ENCODE peak calls at places on chromosomes 7 and 10, in eight cellular contexts. C is adrenal gland, U is tibial nerve, G is cardiac fibroblast, L is glutamatergic neuron, J is thyroid gland, M is HFF-Myc, T is OCI-LY7. R is an unnamed sample.

GRCh38 chr10:27635699-27636270 is 109.8 kb downstream of the MKX start:
- DNase-seq in C (no peak), U (no peak), G (no peak), L (no peak), J (no peak), M (no peak), T (no peak), R (no peak)

GRCh38 chr7:137970263-137970975 is 31.5 kb downstream of the CREB3L2 start:
- DNase-seq in C (peak; percentile 74), U (no peak), G (peak; percentile 83), L (no peak), J (peak; percentile 84), M (no peak), T (no peak), R (peak; percentile 84)

GRCh38 chr7:70589590-70589989 is 542.4 kb upstream of the GALNT17 start:
- DNase-seq in C (no peak), U (no peak), G (no peak), L (no peak), J (no peak), M (no peak), T (no peak), R (no peak)

GRCh38 chr10:11299125-11299524 is 281.5 kb downstream of the CELF2 start:
- DNase-seq in C (no peak), U (no peak), G (no peak), L (no peak), J (no peak), M (no peak), T (no peak), R (no peak)

GRCh38 chr10:51907342-51907741 is 207.9 kb upstream of the CSTF2T start:
- DNase-seq in C (no peak), U (no peak), G (no peak), L (no peak), J (peak; percentile 27), M (no peak), T (no peak), R (no peak)

GRCh38 chr10:75097666-75098285 is 13.7 kb upstream of the SAMD8 start:
- DNase-seq in C (no peak), U (no peak), G (peak; percentile 44), L (peak; percentile 49), J (no peak), M (no peak), T (peak; percentile 14), R (no peak)

GRCh38 chr10:29780096-29780495 is 145.3 kb upstream of the SVIL start:
- DNase-seq in C (no peak), U (no peak), G (no peak), L (no peak), J (no peak), M (no peak), T (no peak), R (no peak)

GRCh38 chr7:5525271-5526189 is 101.9 kb upstream of the TNRC18 start:
- DNase-seq in C (no peak), U (no peak), G (peak; percentile 70), L (no peak), J (no peak), M (no peak), T (peak; percentile 25), R (no peak)

GRCh38 chr7:43485580-43485979 is 97.3 kb upstream of the STK17A start:
- DNase-seq in C (no peak), U (no peak), G (no peak), L (no peak), J (no peak), M (no peak), T (no peak), R (no peak)

GRCh38 chr7:112361154-112361553 is 89.1 kb upstream of the IFRD1 start:
- DNase-seq in C (no peak), U (no peak), G (no peak), L (no peak), J (no peak), M (no peak), T (no peak), R (no peak)

GRCh38 chr7:72540106-72540611 is 128.0 kb upstream of the CALN1 start:
- DNase-seq in C (no peak), U (no peak), G (no peak), L (no peak), J (no peak), M (no peak), T (no peak), R (no peak)

GRCh38 chr10:123044391-123044790 is 35.6 kb downstream of the ACADSB start:
- DNase-seq in C (no peak), U (no peak), G (peak; percentile 13), L (no peak), J (no peak), M (no peak), T (no peak), R (no peak)

GRCh38 chr10:17247210-17247609 is 19.2 kb downstream of the VIM start:
- DNase-seq in C (no peak), U (no peak), G (no peak), L (no peak), J (no peak), M (no peak), T (no peak), R (no peak)

GRCh38 chr10:17244712-17245365 is 16.8 kb downstream of the VIM start:
- DNase-seq in C (no peak), U (no peak), G (no peak), L (no peak), J (no peak), M (no peak), T (no peak), R (peak; percentile 54)

GRCh38 chr10:17250736-17251135 is 22.7 kb downstream of the VIM start:
- DNase-seq in C (no peak), U (no peak), G (peak; percentile 12), L (no peak), J (no peak), M (no peak), T (no peak), R (no peak)

GRCh38 chr10:17248964-17249363 is 20.9 kb downstream of the VIM start:
- DNase-seq in C (no peak), U (no peak), G (no peak), L (no peak), J (no peak), M (no peak), T (no peak), R (no peak)

GRCh38 chr10:17249820-17250219 is 21.8 kb downstream of the VIM start:
- DNase-seq in C (no peak), U (no peak), G (peak; percentile 51), L (no peak), J (no peak), M (no peak), T (no peak), R (no peak)
- TF ChIP-seq CTCF in C (no peak), U (no peak), G (peak; percentile 55), L (peak; percentile 8), J (peak; percentile 35), M (peak; percentile 55), T (peak; percentile 40), R (peak; percentile 68)

GRCh38 chr10:102644066-102644645 is at the start of gene TRIM8:
- DNase-seq in C (peak; percentile 57), U (no peak), G (no peak), L (peak; percentile 66), J (peak; percentile 64), M (no peak), T (peak; percentile 78), R (no peak)

GRCh38 chr10:102643346-102644065 is 773 bp upstream of the TRIM8 start:
- DNase-seq in C (peak; percentile 81), U (peak; percentile 48), G (peak; percentile 88), L (peak; percentile 73), J (peak; percentile 70), M (no peak), T (peak; percentile 70), R (peak; percentile 75)

GRCh38 chr10:102642553-102643345 is 1.5 kb upstream of the TRIM8 start:
- DNase-seq in C (peak; percentile 68), U (peak; percentile 81), G (peak; percentile 89), L (peak; percentile 54), J (peak; percentile 74), M (no peak), T (peak; percentile 61), R (peak; percentile 65)

GRCh38 chr10:102641398-102641797 is 2.9 kb upstream of the TRIM8 start:
- DNase-seq in C (no peak), U (no peak), G (no peak), L (no peak), J (peak; percentile 53), M (no peak), T (no peak), R (no peak)

DNA sequence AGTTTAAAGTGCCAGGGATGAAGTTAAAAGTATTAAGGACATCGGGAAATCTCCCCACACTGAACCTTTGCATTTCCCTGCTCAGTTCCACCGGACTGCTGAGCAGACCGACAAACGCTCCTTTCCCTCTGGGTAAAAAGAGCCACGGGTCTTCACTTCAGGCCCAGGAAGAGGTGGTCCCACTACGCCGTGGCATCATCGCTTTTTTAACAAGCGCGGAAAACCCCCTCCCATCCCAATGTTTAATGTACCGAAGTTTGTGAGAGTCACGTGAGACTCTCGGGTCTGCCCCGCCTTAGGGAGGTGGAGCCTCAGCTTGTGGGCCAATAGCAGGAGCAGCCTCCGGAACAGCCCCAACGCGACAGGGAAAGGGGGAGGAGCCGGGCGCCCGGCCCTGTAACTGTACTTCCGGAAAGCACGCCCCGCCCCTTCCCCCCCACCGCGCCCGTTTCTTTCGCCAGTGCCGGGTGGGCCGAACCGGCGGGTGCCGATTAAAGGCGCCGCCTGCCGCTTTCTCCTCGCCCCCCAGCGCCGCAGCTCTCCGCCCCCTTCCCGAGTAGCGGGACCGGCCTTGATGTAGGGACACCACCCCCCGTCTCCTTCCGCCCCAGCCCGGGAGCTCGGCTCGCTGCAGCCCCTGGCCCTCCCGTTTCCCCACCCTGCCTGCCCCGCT is 2.3 kb upstream of the TRIM8 start:
- DNase-seq in C (peak; percentile 99), U (peak; percentile 98), G (peak; percentile 99), L (peak; percentile 98), J (peak; percentile 99), M (peak; percentile 90), T (peak; percentile 98), R (peak; percentile 95)
- TF ChIP-seq CTCF in C (no peak), U (no peak), G (no peak), L (no peak), J (no peak), M (no peak), T (no peak), R (no peak)

GRCh38 chr10:118592675-118593330 is 2.6 kb downstream of the PRLHR start:
- DNase-seq in C (no peak), U (no peak), G (no peak), L (no peak), J (no peak), M (no peak), T (no peak), R (no peak)

GRCh38 chr10:118596426-118597124 is 1.1 kb upstream of the PRLHR start:
- DNase-seq in C (no peak), U (no peak), G (no peak), L (peak; percentile 21), J (no peak), M (no peak), T (no peak), R (no peak)

GRCh38 chr10:118595064-118595420 is 406 bp downstream of the PRLHR start:
- DNase-seq in C (no peak), U (no peak), G (no peak), L (peak; percentile 34), J (no peak), M (no peak), T (no peak), R (no peak)

GRCh38 chr10:118595598-118596425 is at the start of gene PRLHR:
- DNase-seq in C (peak; percentile 32), U (no peak), G (peak; percentile 33), L (peak; percentile 59), J (peak; percentile 16), M (no peak), T (no peak), R (no peak)

GRCh38 chr10:118594392-118595063 is 920 bp downstream of the PRLHR start:
- DNase-seq in C (peak; percentile 51), U (peak; percentile 18), G (peak; percentile 47), L (peak; percentile 84), J (peak; percentile 58), M (no peak), T (no peak), R (no peak)
- TF ChIP-seq CTCF in C (no peak), U (no peak), G (peak; percentile 45), L (peak; percentile 75), J (peak; percentile 34), M (peak; percentile 18), T (no peak), R (peak; percentile 50)

GRCh38 chr10:5305374-5305773 is 59.4 kb upstream of the UCN3 start:
- DNase-seq in C (no peak), U (no peak), G (peak; percentile 48), L (no peak), J (no peak), M (no peak), T (no peak), R (peak; percentile 31)
- TF ChIP-seq CTCF in C (no peak), U (no peak), G (peak; percentile 46), L (no peak), J (no peak), M (peak; percentile 50), T (no peak), R (peak; percentile 73)

R was measured in HFFc6.